ENCODE peak calls at places on chromosome 16, in six cellular contexts. X is mesenchymal stem cell, B is IMR-90, L is neuronal stem cell, T is H9, F is H1. H is an unnamed sample.

GRCh38 chr16:89602273-89602951 is 11.0 kb upstream of the DPEP1 start:
- DNase-seq in X (peak; percentile 91), B (peak; percentile 91), L (peak; percentile 70), T (peak; percentile 70), F (peak; percentile 74), H (peak; percentile 77)

GRCh38 chr16:85395207-85395912 is 217.8 kb upstream of the GSE1 start:
- DNase-seq in X (peak; percentile 99), B (peak; percentile 98), L (no peak), T (no peak), F (peak; percentile 49), H (no peak)

GRCh38 chr16:88688013-88688778 is 1.9 kb upstream of the SNAI3 start:
- DNase-seq in X (no peak), B (no peak), L (no peak), T (no peak), F (no peak), H (peak; percentile 34)

GRCh38 chr16:58665200-58665599 is 19.4 kb downstream of the SLC38A7 start:
- DNase-seq in X (no peak), B (no peak), L (no peak), T (no peak), F (no peak), H (no peak)

GRCh38 chr16:67917140-67917851 is 14.4 kb downstream of the CTRL start:
- DNase-seq in X (no peak), B (peak; percentile 35), L (no peak), T (no peak), F (no peak), H (no peak)

GRCh38 chr16:10935491-10935890 is 6.8 kb downstream of the DEXI start:
- DNase-seq in X (no peak), B (no peak), L (no peak), T (no peak), F (no peak), H (no peak)

GRCh38 chr16:47970291-47970931 is 185.4 kb downstream of the ABCC12 start:
- DNase-seq in X (peak; percentile 57), B (peak; percentile 47), L (peak; percentile 70), T (no peak), F (no peak), H (peak; percentile 87)

GRCh38 chr16:83441523-83441922 is 366.3 kb upstream of the HSBP1 start:
- DNase-seq in X (no peak), B (peak; percentile 10), L (no peak), T (no peak), F (no peak), H (no peak)

GRCh38 chr16:78727536-78727935 is 628.1 kb downstream of the WWOX start:
- DNase-seq in X (no peak), B (no peak), L (no peak), T (no peak), F (no peak), H (peak; percentile 21)

GRCh38 chr16:882256-882655 is 81.7 kb upstream of the GNG13 start:
- DNase-seq in X (no peak), B (no peak), L (no peak), T (no peak), F (no peak), H (no peak)

GRCh38 chr16:58027341-58028167 is 2.0 kb downstream of the MMP15 start:
- DNase-seq in X (peak; percentile 42), B (no peak), L (peak; percentile 54), T (peak; percentile 92), F (peak; percentile 77), H (peak; percentile 90)

GRCh38 chr16:72945081-72945480 is 102.8 kb downstream of the ZFHX3 start:
- DNase-seq in X (no peak), B (no peak), L (no peak), T (no peak), F (no peak), H (no peak)

GRCh38 chr16:31876955-31877828 is 3.6 kb downstream of the ZNF267 start:
- DNase-seq in X (peak; percentile 95), B (peak; percentile 96), L (no peak), T (no peak), F (no peak), H (no peak)

GRCh38 chr16:84828322-84828721 is 8.5 kb downstream of the CRISPLD2 start:
- DNase-seq in X (no peak), B (no peak), L (no peak), T (no peak), F (no peak), H (no peak)

DNA sequence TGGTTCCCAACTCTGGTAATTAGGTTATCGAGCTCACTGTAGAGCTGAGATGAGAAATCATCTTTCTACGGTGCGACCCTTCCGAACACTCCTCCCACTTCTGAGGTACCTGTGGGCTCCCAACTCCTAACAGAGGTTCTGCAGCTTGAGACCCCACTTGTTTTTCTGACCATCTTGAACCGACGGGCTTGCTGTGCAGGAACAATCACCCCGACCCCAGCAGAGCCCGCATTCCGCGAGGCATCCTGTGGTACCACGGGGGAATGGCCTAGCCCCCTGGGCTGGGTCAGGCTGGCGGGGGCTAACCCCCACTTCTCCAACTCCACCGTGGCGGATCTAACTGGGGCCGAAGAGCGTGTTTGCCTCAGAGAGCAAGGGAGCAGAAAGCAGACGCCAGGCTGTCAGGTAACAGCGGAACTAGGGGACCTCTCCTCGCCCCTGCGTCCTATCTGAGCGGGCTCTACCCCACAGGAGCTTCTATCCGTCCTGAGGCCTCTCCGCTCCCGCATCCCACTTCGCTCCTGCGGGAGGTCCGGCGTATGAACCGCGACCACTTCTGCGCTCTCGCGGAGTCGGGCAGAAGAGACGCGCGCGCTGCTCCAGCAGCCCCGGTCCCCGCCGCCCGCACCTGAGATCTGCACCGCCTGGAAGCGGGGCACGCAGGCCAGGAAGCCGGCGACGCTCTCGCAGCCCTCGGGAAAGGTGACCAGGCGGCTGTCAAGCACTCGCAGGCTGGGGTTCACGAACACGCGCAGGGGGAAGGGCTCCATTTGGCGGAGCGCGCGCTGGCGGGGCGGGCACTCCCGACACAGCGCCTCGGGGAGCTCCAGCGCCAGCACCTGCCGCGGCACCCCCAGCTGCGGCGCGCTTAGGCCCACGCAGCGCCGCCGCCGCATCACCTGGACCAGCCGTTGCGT is 761 bp downstream of the PDF start:
- DNase-seq in X (peak; percentile 36), B (no peak), L (no peak), T (no peak), F (no peak), H (peak; percentile 40)
- H3K4ac ChIP-seq in X (peak overlapping the region; percentile 90), B (peak overlapping the region; percentile 67), L (peak overlapping the region; percentile 71), T (no peak overlapping the region), F (peak overlapping the region; percentile 70), H (peak overlapping the region; percentile 60)

DNA sequence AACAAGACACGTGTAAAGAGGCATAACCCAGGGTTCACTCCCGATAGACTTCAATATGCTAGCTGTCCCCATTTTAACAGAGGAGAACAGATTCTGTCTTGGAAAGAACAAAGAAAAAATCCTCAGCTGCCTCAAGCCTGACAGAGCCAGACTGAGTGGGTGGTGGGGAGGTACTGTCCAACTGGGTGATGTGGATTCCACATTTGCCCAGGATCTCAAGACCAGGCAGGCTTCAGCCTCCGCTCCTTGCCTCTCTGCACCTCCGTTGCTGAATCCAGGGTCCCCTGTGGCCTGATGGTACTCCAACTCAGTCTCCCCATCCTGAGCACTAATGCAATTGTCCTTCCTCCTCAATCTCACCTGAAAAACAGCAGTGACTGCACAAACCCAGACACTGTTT is 163.8 kb downstream of the GSG1L start:
- DNase-seq in X (no peak), B (no peak), L (no peak), T (no peak), F (no peak), H (no peak)
- H2BK15ac ChIP-seq in X (no peak overlapping the region), B (no peak overlapping the region), L (no peak overlapping the region), T (no peak overlapping the region), F (no peak overlapping the region), H (no peak overlapping the region)

GRCh38 chr16:19559242-19559910 is 3.9 kb downstream of the VPS35L start:
- DNase-seq in X (peak; percentile 73), B (peak; percentile 69), L (peak; percentile 59), T (no peak), F (peak; percentile 46), H (peak; percentile 46)

GRCh38 chr16:19560078-19560477 is 4.6 kb downstream of the VPS35L start:
- DNase-seq in X (no peak), B (no peak), L (no peak), T (no peak), F (no peak), H (no peak)

GRCh38 chr16:19549688-19550087 is 5.8 kb upstream of the VPS35L start:
- DNase-seq in X (no peak), B (no peak), L (no peak), T (no peak), F (no peak), H (no peak)

GRCh38 chr16:19555938-19556778 is 655 bp downstream of the VPS35L start:
- DNase-seq in X (peak; percentile 90), B (peak; percentile 26), L (peak; percentile 42), T (peak; percentile 95), F (peak; percentile 87), H (peak; percentile 98)

GRCh38 chr16:19555186-19555937 is at the start of gene VPS35L:
- DNase-seq in X (peak; percentile 99), B (peak; percentile 99), L (peak; percentile 98), T (peak; percentile 99), F (peak; percentile 97), H (peak; percentile 99)
- H3K18ac ChIP-seq in X (peak within 1 kb of the TSS; percentile 89), B (peak within 1 kb of the TSS; percentile 83), L (peak within 1 kb of the TSS; percentile 92), T (peak within 1 kb of the TSS; percentile 53), F (peak within 1 kb of the TSS; percentile 95), H (peak within 1 kb of the TSS; percentile 82)

GRCh38 chr16:15650698-15651161 is 685 bp downstream of the NDE1 start:
- DNase-seq in X (peak; percentile 42), B (peak; percentile 13), L (peak; percentile 20), T (peak; percentile 39), F (no peak), H (peak; percentile 76)
- H3K4ac ChIP-seq in X (peak overlapping the region; percentile 56), B (peak overlapping the region; percentile 84), L (no peak overlapping the region), T (no peak overlapping the region), F (no peak overlapping the region), H (no peak overlapping the region)

DNA sequence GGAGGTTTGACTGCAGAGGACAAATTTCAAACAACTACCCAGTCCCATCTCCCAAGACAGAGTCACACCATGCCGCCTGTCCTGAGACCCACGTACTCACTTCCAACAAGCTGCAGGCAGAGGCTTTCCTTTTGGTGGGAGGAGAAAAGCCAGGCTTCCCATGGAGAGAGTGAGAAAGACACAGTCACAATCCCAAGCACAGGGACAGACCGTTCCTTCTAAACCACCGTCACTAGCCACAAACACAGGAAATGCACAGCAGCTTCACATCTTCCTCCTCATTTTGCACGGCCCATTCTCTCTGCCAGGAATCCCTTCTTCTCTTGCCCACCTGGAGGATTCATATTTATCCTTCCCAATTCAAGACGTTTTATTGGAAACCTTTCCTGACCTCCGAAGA is 87.8 kb downstream of the XYLT1 start:
- DNase-seq in X (no peak), B (no peak), L (no peak), T (no peak), F (no peak), H (peak; percentile 86)
- H2BK15ac ChIP-seq in X (no peak overlapping the region), B (no peak overlapping the region), L (no peak overlapping the region), T (no peak overlapping the region), F (peak overlapping the region; percentile 37), H (no peak overlapping the region)

GRCh38 chr16:8623634-8624033 is 2.1 kb downstream of the METTL22 start:
- DNase-seq in X (peak; percentile 30), B (peak; percentile 63), L (no peak), T (no peak), F (no peak), H (peak; percentile 54)

GRCh38 chr16:8621221-8621571 is 302 bp upstream of the METTL22 start:
- DNase-seq in X (no peak), B (no peak), L (no peak), T (no peak), F (no peak), H (no peak)

GRCh38 chr16:8620535-8620934 is 963 bp upstream of the METTL22 start:
- DNase-seq in X (no peak), B (peak; percentile 11), L (no peak), T (no peak), F (no peak), H (no peak)

GRCh38 chr16:8621572-8622314 is at the start of gene METTL22:
- DNase-seq in X (peak; percentile 88), B (peak; percentile 80), L (peak; percentile 91), T (peak; percentile 89), F (peak; percentile 95), H (peak; percentile 89)

GRCh38 chr16:8622315-8622656 is 788 bp downstream of the METTL22 start:
- DNase-seq in X (no peak), B (no peak), L (no peak), T (no peak), F (no peak), H (no peak)
- H3K18ac ChIP-seq in X (no peak overlapping the region), B (no peak overlapping the region), L (no peak overlapping the region), T (peak overlapping the region; percentile 27), F (peak overlapping the region; percentile 82), H (no peak overlapping the region)